ENCODE peak calls at places on chromosomes 3 and 15, in nine cellular contexts. S, T, P, R, U, I, K, W and H are unnamed samples.
A peak's percentile ranks its signal among the peaks of the same experiment; 100 is the strongest.

GRCh38 chr15:67902579-67902979 is 62.7 kb upstream of the RNU6-1 start:
- DNase-seq in S (no peak), W (no peak), R (no peak), T (no peak), U (no peak), K (no peak), P (no peak), I (no peak), H (no peak)

GRCh38 chr3:165259518-165260193 is 63.5 kb upstream of the SLITRK3 start:
- DNase-seq in S (no peak), U (no peak), P (no peak), K (no peak), R (no peak), T (no peak), I (no peak), W (no peak), H (no peak)

GRCh38 chr3:70832811-70833509 is 520.5 kb upstream of the MDFIC2 start:
- DNase-seq in K (no peak), I (no peak), T (no peak), U (no peak), S (no peak), W (no peak), P (no peak), R (peak; percentile 73), H (no peak)

GRCh38 chr3:142785996-142786395 is 62.2 kb downstream of the TRPC1 start:
- DNase-seq in P (no peak), S (no peak), U (no peak), K (no peak), I (no peak), T (no peak), R (no peak), W (no peak), H (no peak)

GRCh38 chr3:119322523-119323400 is 28.6 kb downstream of the ARHGAP31 start:
- DNase-seq in W (peak; percentile 60), T (peak; percentile 91), K (peak; percentile 96), S (peak; percentile 92), R (peak; percentile 85), U (peak; percentile 95), I (peak; percentile 94), P (no peak), H (peak; percentile 64)

GRCh38 chr3:20197775-20198174 is 11.8 kb upstream of the SGO1 start:
- DNase-seq in S (no peak), K (no peak), T (no peak), I (no peak), P (no peak), R (no peak), W (no peak), U (no peak), H (no peak)

GRCh38 chr15:38707802-38708671 is 143.4 kb upstream of the RASGRP1 start:
- DNase-seq in R (peak; percentile 69), T (peak; percentile 12), P (no peak), U (no peak), I (no peak), W (no peak), S (no peak), K (no peak), H (peak; percentile 12)

GRCh38 chr3:112136959-112137693 is 4.1 kb upstream of the GCSAM start:
- DNase-seq in U (peak; percentile 40), K (no peak), T (no peak), W (no peak), P (no peak), S (no peak), R (peak; percentile 33), I (no peak), H (peak; percentile 62)